ENCODE peak calls at places on chromosome 1, in four cellular contexts. One of them, this sample, is unnamed.

GRCh38 chr1:211610779-211611556 is 32.0 kb upstream of the SLC30A1 start:
- DNase-seq in GM12878: no peak
- DNase-seq in K562: no peak
- DNase-seq in HepG2: peak; percentile 69
- DNase-seq in this sample: no peak

GRCh38 chr1:14424325-14425000 is 174.0 kb upstream of the KAZN start:
- DNase-seq in GM12878: no peak
- DNase-seq in K562: no peak
- DNase-seq in HepG2: no peak
- DNase-seq in this sample: no peak

GRCh38 chr1:115838426-115838804 is 2.5 kb downstream of the NHLH2 start:
- DNase-seq in GM12878: no peak
- DNase-seq in K562: no peak
- DNase-seq in HepG2: no peak
- DNase-seq in this sample: peak; percentile 78

GRCh38 chr1:220300442-220301121 is 28.3 kb upstream of the RAB3GAP2 start:
- DNase-seq in GM12878: no peak
- DNase-seq in K562: peak; percentile 82
- DNase-seq in HepG2: peak; percentile 13
- DNase-seq in this sample: no peak

GRCh38 chr1:168220470-168220871 is 5.3 kb upstream of the SFT2D2 start:
- DNase-seq in GM12878: no peak
- DNase-seq in K562: peak; percentile 76
- DNase-seq in HepG2: no peak
- DNase-seq in this sample: no peak

GRCh38 chr1:110003747-110004428 is 19.3 kb downstream of the AHCYL1 start:
- DNase-seq in GM12878: peak; percentile 45
- DNase-seq in K562: peak; percentile 87
- DNase-seq in HepG2: peak; percentile 67
- DNase-seq in this sample: peak; percentile 53

GRCh38 chr1:226660410-226661182 is 78.5 kb downstream of the ITPKB start:
- DNase-seq in GM12878: no peak
- DNase-seq in K562: no peak
- DNase-seq in HepG2: no peak
- DNase-seq in this sample: no peak

GRCh38 chr1:64087768-64088167 is 115.7 kb upstream of the UBE2U start:
- DNase-seq in GM12878: no peak
- DNase-seq in K562: no peak
- DNase-seq in HepG2: no peak
- DNase-seq in this sample: no peak

GRCh38 chr1:198391666-198392065 is 148.8 kb downstream of the ATP6V1G3 start:
- DNase-seq in GM12878: no peak
- DNase-seq in K562: no peak
- DNase-seq in HepG2: no peak
- DNase-seq in this sample: no peak

GRCh38 chr1:43835141-43836021 is 98.2 kb upstream of the ARTN start:
- DNase-seq in GM12878: no peak
- DNase-seq in K562: peak; percentile 89
- DNase-seq in HepG2: no peak
- DNase-seq in this sample: peak; percentile 13

GRCh38 chr1:100606438-100606837 is 68.5 kb downstream of the GPR88 start:
- DNase-seq in GM12878: no peak
- DNase-seq in K562: peak; percentile 14
- DNase-seq in HepG2: no peak
- DNase-seq in this sample: no peak

GRCh38 chr1:69976896-69977295 is 228.5 kb downstream of the LRRC40 start:
- DNase-seq in GM12878: no peak
- DNase-seq in K562: peak; percentile 30
- DNase-seq in HepG2: no peak
- DNase-seq in this sample: no peak

GRCh38 chr1:244065063-244065788 is 14.1 kb downstream of the ZBTB18 start:
- DNase-seq in GM12878: no peak
- DNase-seq in K562: no peak
- DNase-seq in HepG2: peak; percentile 37
- DNase-seq in this sample: peak; percentile 31

GRCh38 chr1:46036894-46037596 is 95.4 kb downstream of the PIK3R3 start:
- DNase-seq in GM12878: peak; percentile 53
- DNase-seq in K562: peak; percentile 92
- DNase-seq in HepG2: peak; percentile 55
- DNase-seq in this sample: peak; percentile 97

GRCh38 chr1:41152622-41153044 is 89.5 kb downstream of the SCMH1 start:
- DNase-seq in GM12878: no peak
- DNase-seq in K562: no peak
- DNase-seq in HepG2: no peak
- DNase-seq in this sample: no peak

GRCh38 chr1:115458426-115459114 is 120.5 kb upstream of the NGF start:
- DNase-seq in GM12878: no peak
- DNase-seq in K562: no peak
- DNase-seq in HepG2: no peak
- DNase-seq in this sample: no peak

GRCh38 chr1:174815036-174815435 is 184.7 kb upstream of the CACYBP start:
- DNase-seq in GM12878: peak; percentile 21
- DNase-seq in K562: peak; percentile 18
- DNase-seq in HepG2: peak; percentile 35
- DNase-seq in this sample: no peak

GRCh38 chr1:63000508-63000907 is 216.6 kb downstream of the ATG4C start:
- DNase-seq in GM12878: no peak
- DNase-seq in K562: no peak
- DNase-seq in HepG2: no peak
- DNase-seq in this sample: no peak

GRCh38 chr1:67710417-67710816 is 25.4 kb downstream of the GADD45A start:
- DNase-seq in GM12878: no peak
- DNase-seq in K562: peak; percentile 55
- DNase-seq in HepG2: no peak
- DNase-seq in this sample: no peak

GRCh38 chr1:243230914-243231313 is 24.2 kb downstream of the CEP170 start:
- DNase-seq in GM12878: no peak
- DNase-seq in K562: peak; percentile 24
- DNase-seq in HepG2: peak; percentile 15
- DNase-seq in this sample: no peak

GRCh38 chr1:21251773-21252471 is 38.3 kb downstream of the ECE1 start:
- DNase-seq in GM12878: no peak
- DNase-seq in K562: peak; percentile 38
- DNase-seq in HepG2: peak; percentile 91
- DNase-seq in this sample: no peak

GRCh38 chr1:151815716-151816327 is 10.6 kb upstream of the LINGO4 start:
- DNase-seq in GM12878: no peak
- DNase-seq in K562: no peak
- DNase-seq in HepG2: no peak
- DNase-seq in this sample: no peak

GRCh38 chr1:7366955-7367665 is 404.0 kb upstream of the VAMP3 start:
- DNase-seq in GM12878: no peak
- DNase-seq in K562: no peak
- DNase-seq in HepG2: no peak
- DNase-seq in this sample: no peak

GRCh38 chr1:46062651-46063319 is 69.6 kb downstream of the PIK3R3 start:
- DNase-seq in GM12878: peak; percentile 51
- DNase-seq in K562: no peak
- DNase-seq in HepG2: no peak
- DNase-seq in this sample: no peak

GRCh38 chr1:156502396-156502748 is 1.8 kb upstream of the MEF2D start:
- DNase-seq in GM12878: no peak
- DNase-seq in K562: peak; percentile 42
- DNase-seq in HepG2: no peak
- DNase-seq in this sample: no peak

GRCh38 chr1:156503672-156504055 is 3.1 kb upstream of the MEF2D start:
- DNase-seq in GM12878: no peak
- DNase-seq in K562: no peak
- DNase-seq in HepG2: no peak
- DNase-seq in this sample: no peak

GRCh38 chr1:156500847-156501686 is 492 bp upstream of the MEF2D start:
- DNase-seq in GM12878: no peak
- DNase-seq in K562: peak; percentile 93
- DNase-seq in HepG2: peak; percentile 80
- DNase-seq in this sample: peak; percentile 75

GRCh38 chr1:156504062-156504813 is 3.7 kb upstream of the MEF2D start:
- DNase-seq in GM12878: no peak
- DNase-seq in K562: peak; percentile 31
- DNase-seq in HepG2: no peak
- DNase-seq in this sample: no peak

DNA sequence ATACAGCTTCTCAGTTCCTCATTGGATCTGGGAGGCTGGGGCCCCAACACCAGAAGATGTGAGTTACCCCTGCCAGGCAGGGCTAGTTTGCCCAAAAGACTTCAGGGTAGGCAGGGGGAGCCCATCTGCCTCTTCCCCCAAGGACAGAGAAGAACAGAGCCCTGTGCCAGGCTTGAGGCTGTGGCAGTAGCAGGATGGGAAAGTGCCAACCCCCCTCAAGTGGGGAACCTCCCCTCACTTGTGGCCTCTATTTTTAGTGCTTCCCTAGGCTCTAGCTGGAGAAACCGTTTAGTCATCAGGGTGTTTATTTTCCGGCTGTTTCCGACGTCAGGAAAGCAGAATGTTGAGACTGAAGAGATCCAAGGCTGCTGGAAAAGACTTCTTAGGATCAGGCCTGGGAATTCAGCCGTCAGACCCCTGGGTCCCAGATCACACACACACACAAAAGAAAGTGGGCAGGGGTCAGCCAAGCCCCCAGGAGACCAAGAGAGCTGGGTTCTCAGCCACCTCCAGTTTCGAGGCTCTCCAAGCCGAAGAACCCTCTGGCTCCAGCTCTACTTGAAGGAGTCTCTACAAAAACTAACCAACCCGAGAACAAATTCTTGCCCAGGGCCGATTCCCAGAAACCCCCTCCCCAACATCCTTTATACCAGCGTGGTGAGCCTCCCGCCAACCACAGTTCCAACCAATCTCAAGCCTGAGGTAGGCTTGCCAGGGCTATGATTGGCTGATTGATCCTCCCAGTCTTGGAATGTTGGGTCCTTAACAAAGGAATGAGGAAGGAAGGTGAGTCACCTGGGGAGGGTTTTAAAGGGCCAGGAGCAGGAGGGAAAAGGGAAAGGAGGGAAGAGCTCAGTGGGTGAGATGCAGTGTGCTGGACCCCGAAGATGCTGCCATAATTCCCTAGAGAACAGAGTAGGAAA is 2.4 kb upstream of the MEF2D start:
- DNase-seq in GM12878: no peak
- DNase-seq in K562: peak; percentile 61
- DNase-seq in HepG2: no peak
- DNase-seq in this sample: peak; percentile 75
- TF ChIP-seq GABPA in GM12878: no peak
- TF ChIP-seq GABPA in K562: peak; percentile 26
- TF ChIP-seq GABPA in HepG2: no peak
- TF ChIP-seq GABPA in this sample: no peak

GRCh38 chr1:179081696-179082307 is at the start of gene TOR3A:
- DNase-seq in GM12878: peak; percentile 81
- DNase-seq in K562: peak; percentile 94
- DNase-seq in HepG2: peak; percentile 81
- DNase-seq in this sample: peak; percentile 79

GRCh38 chr1:179082308-179083030 is 599 bp downstream of the TOR3A start:
- DNase-seq in GM12878: no peak
- DNase-seq in K562: peak; percentile 58
- DNase-seq in HepG2: peak; percentile 46
- DNase-seq in this sample: no peak

GRCh38 chr1:179077396-179077795 is 4.5 kb upstream of the TOR3A start:
- DNase-seq in GM12878: no peak
- DNase-seq in K562: no peak
- DNase-seq in HepG2: no peak
- DNase-seq in this sample: no peak

GRCh38 chr1:179080866-179081695 is 789 bp upstream of the TOR3A start:
- DNase-seq in GM12878: no peak
- DNase-seq in K562: peak; percentile 43
- DNase-seq in HepG2: no peak
- DNase-seq in this sample: no peak

GRCh38 chr1:179079113-179079761 is 2.6 kb upstream of the TOR3A start:
- DNase-seq in GM12878: no peak
- DNase-seq in K562: peak; percentile 85
- DNase-seq in HepG2: peak; percentile 64
- DNase-seq in this sample: no peak
- TF ChIP-seq POLR2A in GM12878: no peak
- TF ChIP-seq POLR2A in K562: no peak
- TF ChIP-seq POLR2A in HepG2: no peak
- TF ChIP-seq POLR2A in this sample: no peak

GRCh38 chr1:40020447-40021085 is 20.0 kb upstream of the CAP1 start:
- DNase-seq in GM12878: no peak
- DNase-seq in K562: no peak
- DNase-seq in HepG2: no peak
- DNase-seq in this sample: no peak
- TF ChIP-seq GABPA in GM12878: no peak
- TF ChIP-seq GABPA in K562: no peak
- TF ChIP-seq GABPA in HepG2: no peak
- TF ChIP-seq GABPA in this sample: no peak

GRCh38 chr1:54545916-54546635 is 2.0 kb upstream of the ACOT11 start:
- DNase-seq in GM12878: no peak
- DNase-seq in K562: no peak
- DNase-seq in HepG2: no peak
- DNase-seq in this sample: no peak

GRCh38 chr1:54549181-54549924 is 1.3 kb downstream of the ACOT11 start:
- DNase-seq in GM12878: no peak
- DNase-seq in K562: no peak
- DNase-seq in HepG2: no peak
- DNase-seq in this sample: no peak

GRCh38 chr1:54548389-54549044 is 489 bp downstream of the ACOT11 start:
- DNase-seq in GM12878: no peak
- DNase-seq in K562: no peak
- DNase-seq in HepG2: no peak
- DNase-seq in this sample: no peak

GRCh38 chr1:54546651-54547348 is 1.2 kb upstream of the ACOT11 start:
- DNase-seq in GM12878: no peak
- DNase-seq in K562: no peak
- DNase-seq in HepG2: no peak
- DNase-seq in this sample: no peak

GRCh38 chr1:54547601-54548388 is at the start of gene ACOT11:
- DNase-seq in GM12878: no peak
- DNase-seq in K562: no peak
- DNase-seq in HepG2: peak; percentile 72
- DNase-seq in this sample: no peak
- TF ChIP-seq POLR2A in GM12878: no peak
- TF ChIP-seq POLR2A in K562: no peak
- TF ChIP-seq POLR2A in HepG2: no peak
- TF ChIP-seq POLR2A in this sample: no peak

GRCh38 chr1:55428944-55429931 is 214.1 kb upstream of the USP24 start:
- DNase-seq in GM12878: no peak
- DNase-seq in K562: peak; percentile 27
- DNase-seq in HepG2: peak; percentile 100
- DNase-seq in this sample: peak; percentile 51
- TF ChIP-seq GABPA in GM12878: no peak
- TF ChIP-seq GABPA in K562: no peak
- TF ChIP-seq GABPA in HepG2: peak; percentile 44
- TF ChIP-seq GABPA in this sample: no peak

This sample was measured in H1.